ENCODE peak calls at places on chromosomes 1 and 21, in seven cellular contexts. D is AG09309, Y is body of pancreas, A is kidney epithelial cell, W is retinal pigment epithelial cell, R is cardiac fibroblast, S is H9. M is an unnamed sample.
A peak's percentile ranks its signal among the peaks of the same experiment; 100 is the strongest.

GRCh38 chr21:36504067-36505058 is 24.4 kb upstream of the CLDN14 start:
- DNase-seq in S (no peak), W (no peak), R (peak; percentile 76), D (peak; percentile 8), Y (peak; percentile 53), A (no peak), M (no peak)

GRCh38 chr1:162389021-162389818 is 7.7 kb downstream of the C1orf226 start:
- DNase-seq in A (peak; percentile 79), S (no peak), Y (no peak), R (no peak), W (no peak), D (peak; percentile 18), M (no peak)

GRCh38 chr1:246008256-246008901 is 498.7 kb downstream of the SMYD3 start:
- DNase-seq in Y (no peak), A (no peak), D (no peak), R (no peak), W (no peak), S (no peak), M (no peak)

GRCh38 chr1:218345673-218346390 is 696 bp downstream of the TGFB2 start:
- DNase-seq in W (no peak), R (peak; percentile 83), A (no peak), Y (peak; percentile 70), D (no peak), S (peak; percentile 65), M (peak; percentile 58)

GRCh38 chr1:64523938-64524337 is 54.0 kb downstream of the CACHD1 start:
- DNase-seq in S (no peak), D (no peak), Y (no peak), R (no peak), W (no peak), A (no peak), M (no peak)

GRCh38 chr1:200154069-200154767 is 126.7 kb downstream of the NR5A2 start:
- DNase-seq in D (no peak), S (no peak), W (no peak), A (no peak), Y (no peak), R (peak; percentile 59), M (peak; percentile 66)

GRCh38 chr1:165490175-165490574 is 45.2 kb upstream of the RXRG start:
- DNase-seq in S (no peak), R (peak; percentile 4), A (no peak), D (no peak), W (no peak), Y (no peak), M (no peak)

GRCh38 chr1:13700521-13701273 is 709 bp downstream of the PRDM2 start:
- DNase-seq in R (peak; percentile 39), A (no peak), W (no peak), D (no peak), Y (peak; percentile 51), S (peak; percentile 35), M (peak; percentile 64)

GRCh38 chr1:119659628-119660027 is 11.6 kb upstream of the ZNF697 start:
- DNase-seq in S (peak; percentile 37), Y (peak; percentile 25), A (no peak), D (no peak), W (no peak), R (peak; percentile 82), M (no peak)

GRCh38 chr1:54584575-54584974 is 36.5 kb downstream of the ACOT11 start:
- DNase-seq in S (no peak), Y (no peak), D (no peak), A (no peak), R (no peak), W (no peak), M (no peak)

GRCh38 chr1:149849246-149849946 is 50.0 kb upstream of the BOLA1 start:
- DNase-seq in D (no peak), R (no peak), A (no peak), Y (no peak), S (no peak), W (no peak), M (no peak)

GRCh38 chr1:169027607-169028320 is 78.7 kb upstream of the ATP1B1 start:
- DNase-seq in S (no peak), Y (no peak), W (no peak), D (no peak), A (no peak), R (no peak), M (peak; percentile 41)

GRCh38 chr1:221035680-221036153 is 156.5 kb downstream of the HLX start:
- DNase-seq in D (no peak), A (no peak), Y (no peak), S (no peak), W (no peak), R (peak; percentile 39), M (no peak)

GRCh38 chr1:178093150-178093957 is 550 bp upstream of the RASAL2 start:
- DNase-seq in D (peak; percentile 88), S (peak; percentile 96), Y (peak; percentile 94), R (peak; percentile 98), A (peak; percentile 87), W (peak; percentile 92), M (peak; percentile 93)

GRCh38 chr1:240031009-240031408 is 60.7 kb upstream of the FMN2 start:
- DNase-seq in Y (no peak), D (peak; percentile 92), S (no peak), A (peak; percentile 95), R (peak; percentile 59), W (peak; percentile 83), M (no peak)

GRCh38 chr1:240031414-240031813 is 60.3 kb upstream of the FMN2 start:
- DNase-seq in W (peak; percentile 46), Y (no peak), S (no peak), D (peak; percentile 46), A (peak; percentile 7), R (peak; percentile 2), M (no peak)

GRCh38 chr1:240030236-240030635 is 61.4 kb upstream of the FMN2 start:
- DNase-seq in W (peak; percentile 44), R (peak; percentile 1), S (no peak), Y (no peak), A (no peak), D (peak; percentile 17), M (no peak)

GRCh38 chr1:240029418-240029817 is 62.3 kb upstream of the FMN2 start:
- DNase-seq in Y (no peak), S (no peak), D (no peak), A (no peak), R (no peak), W (no peak), M (no peak)

GRCh38 chr1:240027059-240027462 is 64.6 kb upstream of the FMN2 start:
- DNase-seq in S (no peak), Y (peak; percentile 55), A (peak; percentile 4), W (no peak), R (peak; percentile 57), D (peak; percentile 14), M (peak; percentile 23)
- TF ChIP-seq CTCF in S (peak; percentile 98), Y (peak; percentile 67), A (peak; percentile 93), W (peak; percentile 99), R (peak; percentile 90), D (peak; percentile 95), M (peak; percentile 55)

GRCh38 chr1:209250970-209251636 is 332.4 kb upstream of the CAMK1G start:
- DNase-seq in D (no peak), Y (no peak), W (no peak), R (no peak), S (no peak), A (no peak), M (no peak)

GRCh38 chr1:209249280-209249670 is 334.2 kb upstream of the CAMK1G start:
- DNase-seq in Y (no peak), D (no peak), W (peak; percentile 24), A (no peak), R (no peak), S (no peak), M (no peak)

GRCh38 chr1:209246660-209247059 is 336.9 kb upstream of the CAMK1G start:
- DNase-seq in W (peak; percentile 56), A (no peak), D (no peak), Y (no peak), S (no peak), R (no peak), M (no peak)

GRCh38 chr1:209248649-209249279 is 334.8 kb upstream of the CAMK1G start:
- DNase-seq in A (peak; percentile 19), R (peak; percentile 68), D (no peak), S (peak; percentile 57), Y (peak; percentile 69), W (peak; percentile 21), M (peak; percentile 62)

GRCh38 chr1:209249785-209250441 is 333.6 kb upstream of the CAMK1G start:
- DNase-seq in S (no peak), D (no peak), Y (no peak), W (no peak), A (no peak), R (no peak), M (no peak)
- TF ChIP-seq CTCF in S (no peak), D (no peak), Y (no peak), W (no peak), A (no peak), R (no peak), M (no peak)

DNA sequence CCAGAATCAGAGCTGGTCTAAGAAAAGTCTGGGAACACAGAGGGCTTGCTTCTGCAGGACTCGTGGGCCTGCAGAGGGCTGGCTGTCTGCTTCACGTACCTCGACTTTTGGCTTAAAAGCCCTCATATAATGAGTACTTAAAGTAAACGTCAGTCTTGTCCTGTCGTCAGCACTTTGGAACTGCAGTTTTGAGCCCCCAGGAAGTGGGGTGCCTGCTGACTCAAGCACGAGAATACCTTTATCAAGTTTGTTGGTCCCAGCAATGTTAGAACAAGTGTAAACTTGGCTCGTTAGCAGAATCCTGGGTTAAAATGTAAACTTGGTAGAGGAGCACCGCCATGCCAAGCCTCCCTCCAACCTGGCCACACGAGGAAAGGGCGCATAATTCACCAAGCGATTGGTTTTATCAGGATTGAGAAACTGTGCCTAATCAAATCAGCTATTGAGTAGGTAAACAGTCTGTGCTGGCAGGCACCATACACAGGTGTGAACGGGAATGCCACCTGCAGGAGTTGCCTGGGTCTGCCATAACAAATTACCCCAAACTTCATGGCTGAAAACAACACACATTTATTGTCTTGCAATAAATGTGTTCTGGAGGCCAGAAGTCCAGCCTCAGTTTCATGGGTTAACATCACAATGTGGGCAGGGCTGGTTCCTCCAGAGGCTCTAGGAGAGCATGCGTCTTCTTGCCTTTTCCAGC is 45.0 kb upstream of the FHAD1 start:
- DNase-seq in D (no peak), A (peak; percentile 81), W (no peak), R (no peak), S (no peak), Y (peak; percentile 92), M (no peak)
- TF ChIP-seq CTCF in D (no peak), A (no peak), W (no peak), R (no peak), S (no peak), Y (peak; percentile 52), M (no peak)

GRCh38 chr1:35539073-35539823 is 18.0 kb downstream of the KIAA0319L start:
- DNase-seq in D (no peak), Y (peak; percentile 34), S (no peak), W (no peak), R (no peak), A (no peak), M (no peak)

GRCh38 chr1:35539824-35540261 is 17.4 kb downstream of the KIAA0319L start:
- DNase-seq in S (no peak), R (peak; percentile 49), D (no peak), W (no peak), A (no peak), Y (no peak), M (no peak)

GRCh38 chr1:35546614-35547013 is 10.6 kb downstream of the KIAA0319L start:
- DNase-seq in D (no peak), A (no peak), Y (no peak), W (no peak), R (no peak), S (no peak), M (no peak)

DNA sequence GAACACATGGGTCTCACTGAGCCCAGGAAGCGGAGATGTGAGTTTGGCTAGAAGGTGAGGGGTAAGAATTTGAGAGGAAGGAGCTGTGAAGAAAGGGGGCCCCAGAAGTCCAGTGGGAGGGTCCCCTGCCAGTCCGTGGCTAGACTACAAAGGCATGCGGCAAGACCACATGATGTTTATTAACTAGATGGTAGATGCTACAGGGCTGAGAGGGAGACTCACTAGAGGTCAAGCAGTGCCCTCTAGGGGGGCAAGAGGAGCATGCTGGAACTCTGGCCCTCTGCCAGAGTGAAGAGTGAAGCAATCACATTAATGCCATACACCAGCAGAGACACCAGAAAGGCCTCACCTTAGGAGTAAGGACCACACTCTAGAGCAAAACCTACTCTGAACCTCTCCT is 12.2 kb downstream of the KIAA0319L start:
- DNase-seq in R (peak; percentile 80), W (peak; percentile 40), Y (peak; percentile 73), A (no peak), D (no peak), S (peak; percentile 76), M (peak; percentile 54)
- TF ChIP-seq CTCF in R (no peak), W (peak; percentile 41), Y (peak; percentile 45), A (peak; percentile 29), D (peak; percentile 15), S (peak; percentile 81), M (peak; percentile 53)

M was measured in GM10248.